ENCODE peak calls at places on chromosomes 16 and 17, in eight cellular contexts. N, F, Y, B, I, X, Z and M are unnamed samples.

GRCh38 chr17:62708587-62708986 is 81.1 kb downstream of the MRC2 start:
- DNase-seq in N (no peak), F (no peak), Y (no peak), B (peak; percentile 52), I (no peak), X (peak; percentile 35), Z (no peak), M (no peak)

GRCh38 chr16:73329363-73330306 is 281.7 kb upstream of the ZFHX3 start:
- DNase-seq in N (no peak), F (no peak), Y (no peak), B (no peak), I (no peak), X (no peak), Z (no peak), M (no peak)

GRCh38 chr17:78255029-78255656 is 23.7 kb downstream of the TMEM235 start:
- DNase-seq in N (no peak), F (no peak), Y (no peak), B (no peak), I (no peak), X (no peak), Z (no peak), M (no peak)

GRCh38 chr16:79988089-79988488 is 387.6 kb upstream of the MAF start:
- DNase-seq in N (no peak), F (no peak), Y (no peak), B (no peak), I (no peak), X (no peak), Z (no peak), M (no peak)

GRCh38 chr17:79947351-79948031 is 88.2 kb downstream of the TBC1D16 start:
- DNase-seq in N (no peak), F (peak; percentile 49), Y (no peak), B (peak; percentile 92), I (peak; percentile 19), X (no peak), Z (peak; percentile 55), M (no peak)

GRCh38 chr17:78117027-78117981 is 11.3 kb downstream of the TMC6 start:
- DNase-seq in N (no peak), F (peak; percentile 85), Y (no peak), B (no peak), I (no peak), X (no peak), Z (no peak), M (no peak)

GRCh38 chr16:89024546-89024945 is 47.5 kb upstream of the CBFA2T3 start:
- DNase-seq in N (no peak), F (peak; percentile 22), Y (no peak), B (no peak), I (peak; percentile 8), X (no peak), Z (no peak), M (no peak)

GRCh38 chr16:76729525-76729924 is 452.3 kb downstream of the CNTNAP4 start:
- DNase-seq in N (no peak), F (no peak), Y (no peak), B (peak; percentile 17), I (no peak), X (no peak), Z (no peak), M (no peak)

GRCh38 chr17:266701-267656 is 85.5 kb upstream of the DOC2B start:
- DNase-seq in N (no peak), F (peak; percentile 55), Y (peak; percentile 89), B (peak; percentile 4), I (peak; percentile 72), X (peak; percentile 35), Z (no peak), M (no peak)

GRCh38 chr17:76048711-76049110 is 21.6 kb upstream of the EVPL start:
- DNase-seq in N (no peak), F (no peak), Y (no peak), B (no peak), I (no peak), X (peak; percentile 30), Z (no peak), M (peak; percentile 90)

GRCh38 chr17:64687959-64688358 is 25.9 kb upstream of the SMURF2 start:
- DNase-seq in N (no peak), F (no peak), Y (no peak), B (peak; percentile 88), I (no peak), X (peak; percentile 85), Z (no peak), M (peak; percentile 96)

GRCh38 chr17:42577532-42578281 is at the start of gene PSMC3IP:
- DNase-seq in N (peak; percentile 95), F (peak; percentile 97), Y (peak; percentile 96), B (peak; percentile 92), I (peak; percentile 96), X (peak; percentile 99), Z (peak; percentile 89), M (peak; percentile 98)

GRCh38 chr16:69120096-69120664 is 12.2 kb downstream of the CHTF8 start:
- DNase-seq in N (no peak), F (no peak), Y (no peak), B (no peak), I (no peak), X (no peak), Z (no peak), M (no peak)

GRCh38 chr16:84423416-84423837 is 55.1 kb downstream of the ATP2C2 start:
- DNase-seq in N (no peak), F (no peak), Y (no peak), B (peak; percentile 66), I (no peak), X (peak; percentile 53), Z (peak; percentile 50), M (peak; percentile 67)